ENCODE peak calls at places on chromosomes 11 and 22, in six cellular contexts. Q, E, T, O, W and K are unnamed samples.

GRCh38 chr11:112227002-112227401 is 774 bp downstream of the PTS start:
- DNase-seq in Q (no peak), E (no peak), T (peak), O (peak), W (no peak), K (peak)

GRCh38 chr22:48934446-48934845 is 893.2 kb downstream of the BRD1 start:
- DNase-seq in Q (no peak), E (no peak), T (no peak), O (no peak), W (no peak), K (no peak)

GRCh38 chr11:17774232-17775034 is 39.9 kb downstream of the KCNC1 start:
- DNase-seq in Q (no peak), E (no peak), T (no peak), O (no peak), W (no peak), K (no peak)

GRCh38 chr22:16783930-16784354 is 41.3 kb downstream of the XKR3 start:
- DNase-seq in Q (no peak), E (no peak), T (no peak), O (no peak), W (no peak), K (no peak)

GRCh38 chr11:75490221-75491181 is 35.2 kb downstream of the GDPD5 start:
- DNase-seq in Q (no peak), E (no peak), T (peak), O (peak), W (no peak), K (no peak)

GRCh38 chr11:68012843-68013610 is 2.9 kb downstream of the ALDH3B1 start:
- DNase-seq in Q (peak), E (no peak), T (peak), O (peak), W (peak), K (peak)

GRCh38 chr22:29621761-29622526 is 18.5 kb downstream of the NF2 start:
- DNase-seq in Q (peak), E (no peak), T (peak), O (peak), W (no peak), K (peak)

GRCh38 chr11:122772945-122773344 is 65.4 kb upstream of the CRTAM start:
- DNase-seq in Q (no peak), E (no peak), T (peak), O (no peak), W (no peak), K (no peak)

GRCh38 chr11:8650401-8650990 is 32.0 kb downstream of the TRIM66 start:
- DNase-seq in Q (peak), E (no peak), T (peak), O (peak), W (no peak), K (peak)

GRCh38 chr11:1780700-1781592 is 17.2 kb upstream of the CTSD start:
- DNase-seq in Q (no peak), E (no peak), T (no peak), O (no peak), W (no peak), K (peak)

GRCh38 chr11:121578216-121579063 is 125.7 kb upstream of the SORL1-AS1 start:
- DNase-seq in Q (no peak), E (no peak), T (peak), O (no peak), W (no peak), K (no peak)

GRCh38 chr22:21641795-21642583 is at the start of gene SDF2L1:
- DNase-seq in Q (peak), E (peak), T (peak), O (peak), W (peak), K (peak)

GRCh38 chr22:47862394-47862793 is 1099.9 kb downstream of the TBC1D22A start:
- DNase-seq in Q (no peak), E (no peak), T (no peak), O (no peak), W (no peak), K (no peak)
- TF ChIP-seq CTCF in Q (no peak), E (no peak), T (no peak), O (no peak), W (no peak), K (no peak)

GRCh38 chr11:128586689-128587088 is 669 bp downstream of the ETS1 start:
- DNase-seq in Q (no peak), E (no peak), T (no peak), O (no peak), W (no peak), K (no peak)
- H3K4me3 ChIP-seq in Q (no peak), E (peak), T (no peak), O (no peak), W (no peak), K (no peak)

DNA sequence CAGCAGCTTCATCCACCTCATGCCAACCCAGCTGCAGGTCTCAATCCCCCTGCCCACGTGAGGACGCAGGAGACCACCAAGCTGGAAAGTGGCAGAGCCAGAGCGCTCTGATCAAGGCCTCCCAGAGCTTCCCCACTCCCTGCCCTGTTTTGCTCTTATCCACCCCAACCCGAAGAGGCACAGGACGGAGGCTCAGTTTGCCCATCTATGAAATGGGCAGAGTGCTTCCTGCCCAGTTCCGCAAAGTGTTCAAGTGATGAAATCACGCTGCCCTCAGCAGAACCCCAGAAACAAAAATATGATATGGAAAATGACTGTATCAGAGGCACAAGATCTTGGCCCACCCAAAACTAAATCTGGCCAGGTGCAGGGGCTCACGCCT is 7.9 kb downstream of the LGALS2 start:
- DNase-seq in Q (no peak), E (no peak), T (no peak), O (no peak), W (no peak), K (no peak)
- TF ChIP-seq CTCF in Q (no peak), E (no peak), T (no peak), O (no peak), W (no peak), K (no peak)

DNA sequence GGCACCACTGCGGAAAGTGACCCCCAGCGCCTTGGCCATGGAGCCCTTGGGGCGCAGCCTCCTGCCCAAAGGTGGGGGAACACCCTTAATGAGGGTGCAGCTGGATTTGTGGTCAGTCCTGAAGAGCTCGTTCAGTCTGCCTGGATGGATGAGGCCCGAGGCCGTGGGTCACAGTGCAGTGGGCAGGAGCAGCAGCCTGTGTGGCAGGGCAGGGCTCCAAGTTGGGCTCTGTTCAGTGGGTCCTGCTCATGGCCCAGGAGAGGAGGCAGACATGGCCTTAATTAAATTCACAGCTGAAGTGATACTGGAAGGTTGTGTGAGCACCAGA is 33.3 kb downstream of the FAM83F start:
- DNase-seq in Q (no peak), E (no peak), T (no peak), O (no peak), W (no peak), K (no peak)
- H3K4me3 ChIP-seq in Q (no peak), E (no peak), T (no peak), O (no peak), W (no peak), K (no peak)

DNA sequence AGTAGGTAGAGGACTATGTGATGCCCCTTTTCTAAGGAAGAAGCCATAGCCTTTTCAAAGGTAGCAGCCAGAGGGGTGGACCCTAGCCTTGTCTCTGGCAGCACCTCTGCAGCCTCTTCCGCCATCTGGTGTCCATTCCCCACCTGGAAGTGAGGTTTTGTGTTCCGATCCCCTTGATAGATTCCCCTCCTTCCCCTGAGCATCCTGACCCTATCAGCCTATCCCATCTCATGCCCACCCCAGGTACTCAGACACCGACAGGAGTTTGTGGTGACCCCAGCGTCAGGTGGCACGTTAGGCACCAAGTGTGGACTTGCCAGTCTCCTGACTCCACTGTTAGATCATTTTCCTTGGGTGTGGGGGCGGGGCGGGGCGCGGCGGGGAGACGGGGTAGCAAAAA is 398 bp upstream of the FAM89B start:
- DNase-seq in Q (no peak), E (no peak), T (peak), O (no peak), W (no peak), K (peak)
- TF ChIP-seq CTCF in Q (peak), E (peak), T (peak), O (peak), W (peak), K (no peak)

GRCh38 chr11:117930668-117931330 is 1.6 kb upstream of the TMPRSS13 start:
- DNase-seq in Q (no peak), E (no peak), T (no peak), O (no peak), W (no peak), K (no peak)
- H3K4me3 ChIP-seq in Q (no peak), E (no peak), T (no peak), O (no peak), W (no peak), K (no peak)

GRCh38 chr11:19208959-19209568 is 7.3 kb upstream of the CSRP3 start:
- DNase-seq in Q (no peak), E (no peak), T (no peak), O (no peak), W (no peak), K (no peak)

GRCh38 chr11:19209617-19210016 is 7.8 kb upstream of the CSRP3 start:
- DNase-seq in Q (no peak), E (no peak), T (no peak), O (no peak), W (no peak), K (no peak)
- TF ChIP-seq CTCF in Q (no peak), E (peak), T (no peak), O (peak), W (no peak), K (no peak)

DNA sequence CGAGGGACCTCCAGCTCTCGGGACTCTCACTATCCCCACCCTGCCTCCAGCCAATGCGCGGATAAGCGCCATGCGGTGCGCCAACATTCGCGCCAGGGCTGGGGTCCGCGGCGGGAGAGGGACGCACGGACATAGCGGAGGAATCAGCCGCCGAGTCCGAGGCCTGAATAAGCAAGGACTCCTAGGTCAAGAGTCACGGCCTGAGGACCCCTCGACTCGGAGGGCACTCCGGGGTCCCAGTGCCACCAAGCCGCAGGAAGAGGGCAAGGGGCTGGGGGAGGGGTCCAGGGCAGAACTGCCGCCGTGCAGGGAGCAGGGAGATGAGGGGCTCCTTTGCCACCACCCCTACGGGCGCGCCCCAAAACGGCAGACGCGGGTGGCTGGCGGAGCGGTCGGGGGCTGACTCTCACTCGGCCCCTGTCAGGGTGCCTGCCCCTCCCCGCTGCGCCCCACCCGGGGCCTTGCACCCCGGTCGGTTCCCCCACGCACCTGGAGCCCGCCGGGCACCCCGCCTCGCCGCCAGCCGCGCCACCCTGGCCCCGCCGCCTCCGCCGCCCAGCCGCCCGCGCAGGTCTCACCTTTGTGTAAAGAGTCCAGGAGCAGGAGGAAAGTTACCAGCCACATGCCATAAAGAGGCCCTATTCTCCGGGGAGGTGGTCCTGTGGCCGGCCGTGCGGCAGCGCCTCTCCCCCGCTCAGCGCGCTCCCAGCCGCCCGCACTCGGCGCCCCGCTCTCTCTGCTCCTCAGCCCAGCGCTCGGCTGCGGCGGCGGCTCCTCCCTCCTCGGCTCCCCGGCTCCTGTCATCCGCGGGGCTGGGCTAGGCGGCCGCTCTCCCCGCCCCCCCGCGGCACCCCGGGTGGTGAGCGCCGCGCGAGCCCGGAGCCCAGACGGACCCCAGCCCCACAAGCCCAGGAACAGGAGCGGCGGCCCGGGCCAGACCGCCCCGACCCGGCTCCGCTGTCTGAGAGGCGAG is at the start of gene DSCAML1:
- DNase-seq in Q (no peak), E (no peak), T (no peak), O (no peak), W (no peak), K (no peak)
- H3K4me3 ChIP-seq in Q (no peak), E (peak), T (no peak), O (no peak), W (no peak), K (no peak)

DNA sequence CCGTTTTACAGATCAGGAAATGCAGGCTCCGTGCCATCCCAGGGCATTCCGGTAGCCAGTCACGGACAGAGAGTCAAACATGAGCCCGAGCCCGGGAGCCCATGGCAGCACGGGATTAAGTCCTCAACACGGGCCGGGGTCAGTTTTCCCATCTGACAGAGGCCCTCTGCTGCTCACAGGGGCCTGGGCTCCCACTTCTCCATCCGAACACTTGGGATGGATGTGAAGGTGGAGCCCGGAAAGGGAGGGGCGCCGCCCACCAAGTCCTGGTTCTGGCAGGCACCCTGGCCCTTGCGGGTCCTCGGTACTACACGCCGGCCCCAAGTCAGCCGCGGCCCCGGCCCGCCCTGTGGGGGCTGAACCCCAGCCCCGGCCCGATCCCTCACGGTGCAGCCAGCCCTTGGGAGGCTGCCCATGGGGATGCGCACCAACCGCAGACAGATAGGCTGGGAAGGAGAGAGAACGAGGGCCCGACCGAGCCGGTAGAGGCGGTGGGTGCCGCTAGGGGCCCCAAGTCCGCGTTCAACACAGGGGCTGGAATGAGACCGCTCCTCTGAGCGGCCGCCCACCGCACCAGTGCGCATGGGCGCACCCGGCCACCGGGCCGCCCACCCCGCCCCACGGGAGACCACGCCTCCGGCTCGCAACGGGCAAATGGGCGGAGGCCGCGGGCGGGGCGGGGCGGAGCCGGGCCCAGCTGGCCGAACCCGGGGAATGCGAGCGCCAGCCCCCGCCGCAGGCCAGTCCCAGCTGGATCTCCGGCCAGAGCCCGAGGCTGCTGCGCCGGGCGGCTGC is at the start of gene CAPN5:
- DNase-seq in Q (peak), E (peak), T (peak), O (peak), W (peak), K (peak)
- TF ChIP-seq CTCF in Q (peak), E (peak), T (peak), O (peak), W (peak), K (peak)

GRCh38 chr22:35230839-35231584 is 26.3 kb upstream of the HMGXB4 start:
- DNase-seq in Q (no peak), E (no peak), T (no peak), O (no peak), W (no peak), K (no peak)
- H3K4me3 ChIP-seq in Q (no peak), E (no peak), T (no peak), O (no peak), W (no peak), K (no peak)